ENCODE peak calls at places on chromosomes 4 and X, in eight cellular contexts. L is activated T-helper 9 cell treated with anti-CD3 and anti-CD28 coated beads, Interleukin-2, amount 50 U/mL, for 16 hours; M is left ventricle myocardium superior; Y is ascending aorta; B is thoracic aorta; H is RKO; A is activated T-helper 1 cell treated with anti-CD3 and anti-CD28 coated beads, Interleukin-12 subunit alpha, Interleukin-12 subunit beta, Interleukin-2, Interleukin-4 antibody, amounts not matched to agents 30 ng/mL and 10 ng/mL and 1 ng/mL, durations not matched to agents 14 hours and 24 hours and 36 hours; K is left cardiac atrium. F is an unnamed sample.

GRCh38 chr4:106898621-106899230 is 137.4 kb downstream of the DKK2 start:
- DNase-seq in L (no peak), M (no peak), Y (no peak), B (no peak), H (peak; percentile 65), A (no peak), K (no peak), F (peak; percentile 50)

GRCh38 chr4:55125763-55126541 is 557 bp upstream of the KDR start:
- DNase-seq in L (no peak), M (peak; percentile 42), Y (no peak), B (no peak), H (no peak), A (no peak), K (peak; percentile 26), F (no peak)

GRCh38 chr4:8910822-8911310 is 39.2 kb upstream of the HMX1 start:
- DNase-seq in L (no peak), M (no peak), Y (peak; percentile 51), B (no peak), H (no peak), A (no peak), K (no peak), F (no peak)

GRCh38 chrX:23333842-23334535 is 660 bp upstream of the PTCHD1 start:
- DNase-seq in L (no peak), M (no peak), Y (no peak), B (no peak), H (no peak), A (no peak), K (no peak), F (no peak)

GRCh38 chrX:32443841-32444240 is 767.5 kb downstream of the DMD start:
- DNase-seq in L (no peak), M (no peak), Y (no peak), B (no peak), H (no peak), A (no peak), K (no peak), F (no peak)

GRCh38 chrX:2500681-2501151 is at the start of the genes DHRSX and ZBED1:
- DNase-seq in L (peak; percentile 31), M (peak; percentile 75), Y (no peak), B (no peak), H (peak; percentile 28), A (peak; percentile 53), K (peak; percentile 60), F (peak; percentile 13)

GRCh38 chrX:139932077-139932900 is 564 bp downstream of the ATP11C start:
- DNase-seq in L (peak; percentile 19), M (peak; percentile 66), Y (peak; percentile 72), B (no peak), H (peak; percentile 24), A (peak; percentile 20), K (peak; percentile 53), F (no peak)

GRCh38 chrX:150569155-150569477 is 695 bp downstream of the MTM1 start:
- DNase-seq in L (no peak), M (peak; percentile 54), Y (no peak), B (no peak), H (peak; percentile 45), A (no peak), K (peak; percentile 41), F (peak; percentile 65)

F was measured in HL-60.